ENCODE peak calls at places on chromosomes 5 and 9, in four cellular contexts. Q, I, W and M are unnamed samples.

GRCh38 chr9:113635586-113635985 is 172.1 kb downstream of the RGS3 start:
- DNase-seq in W (no peak), I (no peak), Q (no peak), M (no peak)

GRCh38 chr9:23933348-23933747 is 107.3 kb upstream of the ELAVL2 start:
- DNase-seq in W (no peak), Q (no peak), I (no peak), M (no peak)

GRCh38 chr5:68953151-68953884 is 140.5 kb upstream of the SLC30A5 start:
- DNase-seq in I (no peak), W (no peak), Q (no peak), M (no peak)

GRCh38 chr5:59759600-59760357 is 133.7 kb downstream of the PDE4D start:
- DNase-seq in I (no peak), Q (no peak), W (no peak), M (no peak)

GRCh38 chr9:8863886-8864881 is 1064.6 kb upstream of the DMAC1 start:
- DNase-seq in Q (no peak), I (no peak), W (no peak), M (no peak)

GRCh38 chr5:96816430-96816939 is 8.7 kb upstream of the ERAP1 start:
- DNase-seq in I (no peak), W (no peak), Q (peak; percentile 73), M (no peak)

GRCh38 chr5:176542596-176543427 is 5.6 kb upstream of the RNF44 start:
- DNase-seq in Q (peak; percentile 38), I (no peak), W (peak; percentile 14), M (peak; percentile 84)

GRCh38 chr5:17340816-17341215 is 123.4 kb downstream of the BASP1 start:
- DNase-seq in W (no peak), I (no peak), Q (no peak), M (no peak)

GRCh38 chr9:73219985-73220626 is 68.4 kb downstream of the ANXA1 start:
- DNase-seq in Q (no peak), I (no peak), W (no peak), M (no peak)

GRCh38 chr5:113117543-113118110 is 141.0 kb downstream of the DCP2 start:
- DNase-seq in W (no peak), I (no peak), Q (no peak), M (no peak)

GRCh38 chr5:73728493-73729273 is 102.7 kb downstream of the ARHGEF28 start:
- DNase-seq in Q (no peak), W (no peak), I (no peak), M (no peak)

GRCh38 chr9:93669116-93669957 is 93.0 kb downstream of the PHF2 start:
- DNase-seq in Q (no peak), I (peak; percentile 8), W (no peak), M (peak; percentile 71)

GRCh38 chr9:134855231-134855899 is 25.2 kb upstream of the FCN2 start:
- DNase-seq in W (no peak), I (no peak), Q (no peak), M (no peak)

GRCh38 chr9:134854541-134854981 is 26.0 kb upstream of the FCN2 start:
- DNase-seq in Q (no peak), W (no peak), I (no peak), M (no peak)

GRCh38 chr9:134853893-134854292 is 26.7 kb upstream of the FCN2 start:
- DNase-seq in I (no peak), Q (no peak), W (no peak), M (no peak)

GRCh38 chr9:134858051-134858841 is 22.4 kb upstream of the FCN2 start:
- DNase-seq in W (no peak), I (no peak), Q (no peak), M (peak; percentile 29)

DNA sequence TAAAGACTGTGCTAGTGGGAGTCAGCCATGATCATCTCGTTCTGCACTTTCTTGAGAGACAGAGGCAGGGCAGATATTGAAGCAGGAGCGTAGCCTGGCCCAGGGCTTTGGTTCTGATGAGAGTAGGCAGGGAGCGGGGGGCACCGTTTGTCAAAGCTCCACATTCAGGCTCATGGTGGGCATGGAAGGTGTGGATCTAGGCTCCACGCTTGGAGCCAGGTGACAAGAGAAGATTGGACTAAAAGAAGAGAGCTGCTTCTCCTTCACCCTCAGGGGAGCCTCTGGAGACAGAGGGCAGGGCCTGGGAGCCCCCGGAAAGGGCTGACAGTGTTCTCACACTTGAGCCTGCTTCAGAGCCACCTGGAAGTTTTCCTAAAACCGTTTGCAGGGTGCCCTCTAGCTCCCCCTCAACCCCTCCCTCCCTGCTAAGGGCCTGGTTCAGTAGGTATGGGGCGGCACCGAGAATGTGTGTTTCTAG is 24.7 kb upstream of the FCN2 start:
- DNase-seq in Q (no peak), I (no peak), W (no peak), M (no peak)
- TF ChIP-seq CTCF in Q (no peak), I (no peak), W (no peak), M (no peak)

DNA sequence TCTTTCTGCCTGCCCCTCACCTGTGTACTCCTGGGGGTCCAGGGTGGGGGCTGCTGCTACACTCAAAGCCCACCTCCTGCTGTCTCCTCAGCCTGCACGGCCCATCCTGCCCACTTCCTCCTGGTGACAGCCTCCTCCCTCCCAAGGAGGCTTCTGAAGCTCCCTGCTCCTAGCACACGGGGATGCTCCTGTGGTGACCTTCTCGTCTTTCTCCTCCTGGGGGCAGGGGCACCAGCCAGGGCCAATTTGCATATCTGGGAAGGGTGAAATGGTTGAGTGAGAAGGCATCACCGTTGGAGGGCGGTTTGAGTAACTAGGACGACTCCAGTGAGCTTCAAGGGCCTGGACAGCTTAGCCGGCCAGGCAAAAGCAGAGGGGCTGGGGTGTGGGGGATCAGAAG is 51.9 kb upstream of the COL5A1 start:
- DNase-seq in I (no peak), Q (no peak), W (no peak), M (no peak)
- TF ChIP-seq CTCF in I (no peak), Q (no peak), W (no peak), M (no peak)

GRCh38 chr5:22431840-22432239 is 421.3 kb downstream of the CDH12 start:
- DNase-seq in I (no peak), W (no peak), Q (no peak), M (no peak)

GRCh38 chr5:22431406-22431805 is 421.7 kb downstream of the CDH12 start:
- DNase-seq in W (no peak), Q (no peak), I (no peak), M (no peak)
- TF ChIP-seq CTCF in W (no peak), Q (no peak), I (no peak), M (no peak)

GRCh38 chr5:10157085-10157669 is 92.5 kb downstream of the ATPSCKMT start:
- DNase-seq in Q (no peak), I (no peak), W (no peak), M (no peak)

GRCh38 chr5:10153394-10153793 is 96.3 kb downstream of the ATPSCKMT start:
- DNase-seq in W (no peak), Q (no peak), I (no peak), M (no peak)

GRCh38 chr5:10161778-10162177 is 87.9 kb downstream of the ATPSCKMT start:
- DNase-seq in W (no peak), I (no peak), Q (no peak), M (no peak)

GRCh38 chr5:10162468-10162867 is 87.2 kb downstream of the ATPSCKMT start:
- DNase-seq in I (no peak), W (no peak), Q (no peak), M (no peak)

GRCh38 chr5:10158886-10159285 is 90.8 kb downstream of the ATPSCKMT start:
- DNase-seq in Q (no peak), W (no peak), I (no peak), M (no peak)
- TF ChIP-seq CTCF in Q (no peak), W (no peak), I (no peak), M (no peak)

GRCh38 chr9:36825179-36825578 is 208.9 kb downstream of the PAX5 start:
- DNase-seq in Q (no peak), I (no peak), W (no peak), M (no peak)
- TF ChIP-seq CTCF in Q (no peak), I (no peak), W (no peak), M (no peak)

GRCh38 chr9:96429710-96430109 is 11.5 kb upstream of the ZNF367 start:
- DNase-seq in W (no peak), I (no peak), Q (no peak), M (no peak)
- TF ChIP-seq CTCF in W (no peak), I (no peak), Q (no peak), M (no peak)

GRCh38 chr9:88658311-88658822 is 123.4 kb downstream of the NXNL2 start:
- DNase-seq in I (peak; percentile 56), W (no peak), Q (no peak), M (no peak)

GRCh38 chr9:88661759-88662158 is 126.8 kb downstream of the NXNL2 start:
- DNase-seq in Q (no peak), I (no peak), W (no peak), M (no peak)

GRCh38 chr9:88657893-88658292 is 122.9 kb downstream of the NXNL2 start:
- DNase-seq in W (no peak), I (no peak), Q (no peak), M (no peak)

GRCh38 chr9:88659126-88659525 is 124.1 kb downstream of the NXNL2 start:
- DNase-seq in Q (no peak), W (no peak), I (no peak), M (no peak)

DNA sequence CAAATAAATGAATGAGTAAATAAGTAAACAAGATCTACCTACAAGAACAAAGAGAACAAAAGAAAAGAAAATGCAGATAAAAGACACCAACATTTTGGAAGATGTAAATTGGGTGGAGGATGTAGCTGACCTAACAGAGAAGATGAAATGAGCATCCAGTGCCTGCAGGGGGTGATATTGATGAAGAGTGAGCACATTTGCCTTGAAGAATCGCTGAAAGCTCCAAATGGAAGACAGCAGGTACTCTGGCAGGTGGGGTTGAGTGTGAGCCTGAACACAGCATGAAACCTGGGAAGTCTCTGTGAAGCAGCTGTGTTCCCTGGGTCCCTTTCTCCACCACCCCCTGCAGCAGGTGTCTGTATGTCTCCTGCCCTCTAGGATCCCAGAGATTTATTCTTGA is 125.6 kb downstream of the NXNL2 start:
- DNase-seq in W (no peak), I (no peak), Q (no peak), M (no peak)
- TF ChIP-seq CTCF in W (peak; percentile 56), I (peak; percentile 30), Q (no peak), M (no peak)

GRCh38 chr9:102631559-102631958 is 363.6 kb upstream of the CYLC2 start:
- DNase-seq in W (no peak), Q (no peak), I (no peak), M (no peak)
- TF ChIP-seq CTCF in W (peak; percentile 51), Q (no peak), I (no peak), M (no peak)

DNA sequence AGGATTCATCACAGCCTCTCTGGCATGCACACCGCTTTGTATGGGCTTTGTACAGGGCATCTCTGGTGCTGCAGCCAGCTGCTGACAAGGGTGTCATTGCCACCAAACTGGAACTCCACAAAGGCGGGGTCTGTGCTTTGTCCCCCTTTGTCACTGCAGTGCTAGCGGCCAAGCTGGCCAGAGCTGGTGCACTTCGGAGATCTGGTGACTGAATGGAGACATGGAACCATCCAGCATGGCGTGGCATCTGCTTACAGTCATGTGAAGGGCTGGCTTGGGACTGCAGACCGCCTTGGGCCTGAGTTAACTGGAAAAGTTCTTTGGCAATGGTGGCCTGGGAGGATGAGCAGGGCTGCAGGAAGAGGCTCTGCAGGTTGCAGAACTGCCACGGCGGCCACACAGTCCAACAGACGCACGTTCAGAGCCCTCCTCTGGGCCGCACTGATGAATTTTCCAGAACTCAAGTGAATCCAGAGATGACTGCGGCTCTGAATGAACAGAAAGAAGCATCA is 18.7 kb upstream of the COL5A1 start:
- DNase-seq in W (no peak), I (no peak), Q (no peak), M (no peak)
- TF ChIP-seq CTCF in W (no peak), I (no peak), Q (no peak), M (no peak)